ENCODE peak calls at places on chromosomes 7 and 10, in four cellular contexts. Y is A549, P is neural progenitor cell, G is tibial nerve. U is an unnamed sample.
A peak's percentile ranks its signal among the peaks of the same experiment; 100 is the strongest.

GRCh38 chr10:121935702-121936101 is 7.9 kb upstream of the ATE1 start:
- DNase-seq in Y (peak; percentile 91), P (no peak), G (no peak), U (no peak)

GRCh38 chr10:128631801-128632241 is 505.6 kb upstream of the MKI67 start:
- DNase-seq in Y (no peak), P (peak; percentile 51), G (no peak), U (no peak)

GRCh38 chr10:77350711-77351119 is 286.9 kb downstream of the KCNMA1 start:
- DNase-seq in Y (peak; percentile 94), P (no peak), G (no peak), U (peak; percentile 98)

GRCh38 chr10:116947838-116948529 is 57.0 kb downstream of the SHTN1 start:
- DNase-seq in Y (peak; percentile 45), P (no peak), G (no peak), U (peak; percentile 84)

GRCh38 chr10:12394236-12395033 is 45.1 kb downstream of the CAMK1D start:
- DNase-seq in Y (no peak), P (no peak), G (no peak), U (no peak)

GRCh38 chr10:105189464-105189800 is 548.3 kb downstream of the SORCS3 start:
- DNase-seq in Y (no peak), P (no peak), G (no peak), U (no peak)

GRCh38 chr10:110960333-110960712 is 40.9 kb downstream of the SHOC2 start:
- DNase-seq in Y (no peak), P (no peak), G (no peak), U (no peak)

GRCh38 chr7:158672975-158673374 is 31.6 kb downstream of the NCAPG2 start:
- DNase-seq in Y (peak; percentile 66), P (no peak), G (no peak), U (no peak)

GRCh38 chr10:11810313-11810766 is 12.8 kb upstream of the PROSER2 start:
- DNase-seq in Y (peak; percentile 56), P (no peak), G (no peak), U (peak; percentile 3)

GRCh38 chr10:16653223-16653622 is 131.5 kb upstream of the C1QL3 start:
- DNase-seq in Y (no peak), P (no peak), G (no peak), U (no peak)

GRCh38 chr7:18829518-18830252 is 287.8 kb downstream of the TWIST1 start:
- DNase-seq in Y (no peak), P (no peak), G (no peak), U (no peak)

GRCh38 chr7:111560773-111561658 is 1.3 kb downstream of the IMMP2L start:
- DNase-seq in Y (peak; percentile 28), P (peak; percentile 10), G (no peak), U (peak; percentile 45)

GRCh38 chr10:8113616-8114015 is 59.1 kb downstream of the GATA3 start:
- DNase-seq in Y (no peak), P (no peak), G (no peak), U (no peak)

GRCh38 chr10:4426866-4427265 is 399.1 kb upstream of the AKR1E2 start:
- DNase-seq in Y (no peak), P (no peak), G (no peak), U (no peak)

GRCh38 chr7:130432886-130433285 is 7.9 kb downstream of the CEP41 start:
- DNase-seq in Y (no peak), P (no peak), G (no peak), U (no peak)

GRCh38 chr7:47497367-47498096 is 84.4 kb downstream of the TNS3 start:
- DNase-seq in Y (no peak), P (no peak), G (no peak), U (no peak)
- H3K4me1 ChIP-seq in Y (peaks cover 94% of the 10 kb centered on the region), P (peaks cover 40% of the 10 kb centered on the region), G (peaks cover 40% of the 10 kb centered on the region), U (peaks cover 59% of the 10 kb centered on the region)

GRCh38 chr7:76351372-76351771 is 7.4 kb downstream of the YWHAG start:
- DNase-seq in Y (no peak), P (no peak), G (no peak), U (no peak)
- H3K4me1 ChIP-seq in Y (peaks cover 80% of the 10 kb centered on the region), P (peaks cover 17% of the 10 kb centered on the region), G (peaks cover 10% of the 10 kb centered on the region), U (peaks cover 5% of the 10 kb centered on the region)

GRCh38 chr7:24972166-24972477 is 7.9 kb downstream of the OSBPL3 start:
- DNase-seq in Y (no peak), P (no peak), G (no peak), U (no peak)

GRCh38 chr7:24974026-24974832 is 5.7 kb downstream of the OSBPL3 start:
- DNase-seq in Y (no peak), P (no peak), G (no peak), U (no peak)

GRCh38 chr7:24971333-24972165 is 8.4 kb downstream of the OSBPL3 start:
- DNase-seq in Y (peak; percentile 22), P (no peak), G (no peak), U (peak; percentile 63)

GRCh38 chr7:24975172-24975571 is 4.8 kb downstream of the OSBPL3 start:
- DNase-seq in Y (no peak), P (no peak), G (no peak), U (no peak)

DNA sequence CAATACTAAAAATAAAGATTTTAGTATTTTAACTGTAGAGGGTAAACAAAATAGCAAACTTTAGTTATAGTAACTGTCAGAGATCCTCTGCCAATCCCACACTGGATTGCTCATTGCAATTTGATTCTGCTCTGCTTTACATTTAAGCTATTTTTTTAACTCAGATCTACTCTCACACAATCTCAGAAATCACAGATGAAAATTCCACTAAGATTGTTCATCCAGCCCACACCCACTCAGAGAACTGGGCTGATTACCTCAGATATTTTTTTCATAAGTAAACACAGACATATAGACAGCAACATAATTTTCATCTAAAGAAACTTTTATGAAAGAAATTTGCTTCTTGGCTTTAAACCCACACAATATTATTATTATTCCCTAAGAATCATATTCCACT is 7.0 kb downstream of the OSBPL3 start:
- DNase-seq in Y (no peak), P (no peak), G (no peak), U (no peak)
- H3K4me1 ChIP-seq in Y (peaks cover 32% of the 10 kb centered on the region), P (no peaks in the 10 kb centered on the region), G (no peaks in the 10 kb centered on the region), U (peaks cover 23% of the 10 kb centered on the region)

GRCh38 chr10:125137601-125138438 is 22.5 kb downstream of the CTBP2 start:
- DNase-seq in Y (no peak), P (no peak), G (no peak), U (no peak)
- H3K4me1 ChIP-seq in Y (peaks cover 17% of the 10 kb centered on the region), P (peaks cover 47% of the 10 kb centered on the region), G (peaks cover 6% of the 10 kb centered on the region), U (no peaks in the 10 kb centered on the region)

GRCh38 chr10:62157601-62158000 is 111.0 kb downstream of the RTKN2 start:
- DNase-seq in Y (no peak), P (no peak), G (no peak), U (no peak)

GRCh38 chr10:62162261-62162660 is 106.4 kb downstream of the RTKN2 start:
- DNase-seq in Y (no peak), P (no peak), G (no peak), U (no peak)

GRCh38 chr10:62163024-62163423 is 105.6 kb downstream of the RTKN2 start:
- DNase-seq in Y (no peak), P (no peak), G (no peak), U (no peak)

GRCh38 chr10:62155054-62155453 is 113.6 kb downstream of the RTKN2 start:
- DNase-seq in Y (no peak), P (no peak), G (no peak), U (no peak)

GRCh38 chr10:62159357-62159756 is 109.3 kb downstream of the RTKN2 start:
- DNase-seq in Y (no peak), P (no peak), G (no peak), U (no peak)
- H3K4me1 ChIP-seq in Y (no peaks in the 10 kb centered on the region), P (no peaks in the 10 kb centered on the region), G (no peaks in the 10 kb centered on the region), U (no peaks in the 10 kb centered on the region)

DNA sequence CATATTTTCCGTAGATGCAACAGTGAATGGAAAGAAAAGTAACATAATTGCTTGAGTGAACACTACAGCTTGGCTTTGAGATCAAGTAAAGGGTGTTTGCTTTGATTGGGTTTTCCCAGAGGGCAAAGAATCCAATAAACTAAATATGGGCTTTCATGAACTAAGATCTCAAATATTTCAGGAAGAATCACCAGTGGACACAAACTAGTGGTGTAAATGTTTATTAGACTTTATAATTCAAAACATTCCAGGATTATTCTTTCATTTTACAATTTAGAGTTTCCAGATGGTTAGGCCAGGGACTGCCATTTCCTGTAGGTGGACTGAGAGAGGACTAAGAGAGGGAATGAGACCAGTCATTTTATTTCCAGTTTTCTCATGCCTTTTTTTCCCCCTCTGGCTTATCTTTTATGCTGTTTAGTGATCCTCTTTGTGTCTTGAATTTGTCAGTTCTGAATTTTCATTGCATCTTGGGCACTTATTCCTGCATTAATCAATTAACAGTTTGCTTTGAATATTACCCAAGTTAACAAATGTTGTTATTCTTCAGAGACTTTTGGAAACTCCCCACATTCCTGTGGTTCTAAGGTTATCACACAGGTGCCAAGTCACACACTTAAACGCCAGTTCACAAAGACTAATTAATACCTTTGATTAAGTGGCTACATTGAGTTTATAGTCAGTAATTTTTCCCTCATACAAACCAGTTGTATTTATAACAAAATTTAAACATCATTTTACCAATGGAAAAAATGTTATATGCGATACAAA is 12.2 kb downstream of the CISD1 start:
- DNase-seq in Y (no peak), P (no peak), G (no peak), U (no peak)
- H3K4me1 ChIP-seq in Y (peaks cover 24% of the 10 kb centered on the region), P (peaks cover 1% of the 10 kb centered on the region), G (no peaks in the 10 kb centered on the region), U (peaks cover 39% of the 10 kb centered on the region)

DNA sequence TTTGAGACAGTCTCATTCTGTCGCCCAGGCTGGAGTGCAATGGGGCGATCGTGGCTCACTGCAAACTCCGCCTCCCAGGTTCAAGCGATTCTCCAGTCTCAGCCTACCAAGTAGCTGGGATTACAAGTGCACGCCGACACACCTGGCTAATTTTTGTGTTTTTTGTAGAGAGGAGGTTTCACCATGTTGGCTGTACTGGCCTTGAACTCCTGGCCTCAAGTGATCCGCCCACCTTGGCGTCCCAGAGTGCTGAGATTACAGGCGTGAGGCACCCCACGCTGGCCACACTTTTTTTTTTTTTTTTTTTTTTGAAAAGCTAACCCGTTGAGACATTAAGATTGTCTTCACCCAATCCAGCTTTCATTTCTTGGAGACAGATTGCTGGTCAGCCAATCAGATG is 2.1 kb downstream of the ZNF273 start:
- DNase-seq in Y (no peak), P (no peak), G (no peak), U (no peak)
- H3K4me1 ChIP-seq in Y (no peaks in the 10 kb centered on the region), P (peaks cover 16% of the 10 kb centered on the region), G (no peaks in the 10 kb centered on the region), U (peaks cover 3% of the 10 kb centered on the region)

DNA sequence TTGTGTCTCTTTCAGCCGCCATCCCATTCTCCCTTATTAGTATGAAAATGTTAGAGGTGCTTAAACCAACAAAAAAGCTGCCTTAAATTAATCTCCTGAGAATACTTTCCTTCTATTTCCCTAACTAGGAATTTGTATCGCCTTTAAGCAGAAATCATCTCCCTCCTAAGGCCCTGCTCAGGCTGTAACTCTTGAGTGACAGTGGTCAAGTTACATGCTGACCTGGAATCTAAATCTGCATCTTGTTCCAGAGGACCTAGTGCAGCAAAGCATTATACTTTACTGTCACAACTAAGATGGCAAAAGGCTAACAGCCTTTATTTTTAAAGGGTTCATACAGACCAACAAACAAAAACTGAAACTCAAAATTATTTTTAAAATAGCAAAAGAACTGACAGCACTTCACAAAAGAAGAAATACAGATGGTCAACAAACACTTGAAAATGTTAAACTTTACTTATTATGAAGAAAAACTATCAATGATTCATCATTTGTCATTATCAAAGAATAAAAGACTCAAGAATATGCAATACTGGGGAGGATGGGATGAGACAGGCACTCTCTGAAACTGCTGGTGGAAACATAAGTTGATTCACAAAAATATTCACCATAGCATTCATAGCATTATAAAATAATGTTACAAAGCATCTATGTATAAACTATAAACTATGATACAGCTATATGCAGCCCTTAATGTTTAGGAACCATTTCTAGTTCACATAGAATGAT is 11.0 kb downstream of the CYREN start:
- DNase-seq in Y (no peak), P (no peak), G (no peak), U (no peak)
- H3K4me1 ChIP-seq in Y (peaks cover 17% of the 10 kb centered on the region), P (no peaks in the 10 kb centered on the region), G (peaks cover 14% of the 10 kb centered on the region), U (peaks cover 20% of the 10 kb centered on the region)

U was measured in SJSA1.